ENCODE peak calls at places on chromosomes 3 and 15, in four cellular contexts. One of them, this sample, is unnamed.

GRCh38 chr3:183159319-183159718 is 3.2 kb downstream of the LAMP3 start:
- DNase-seq in neural progenitor cell: no peak
- DNase-seq in hepatocyte: no peak
- DNase-seq in OCI-LY7: no peak
- DNase-seq in this sample: no peak

GRCh38 chr3:102510663-102511062 is 75.8 kb downstream of the ZPLD1 start:
- DNase-seq in neural progenitor cell: no peak
- DNase-seq in hepatocyte: no peak
- DNase-seq in OCI-LY7: no peak
- DNase-seq in this sample: no peak

GRCh38 chr3:20729185-20729584 is 543.2 kb upstream of the SGO1 start:
- DNase-seq in neural progenitor cell: no peak
- DNase-seq in hepatocyte: no peak
- DNase-seq in OCI-LY7: no peak
- DNase-seq in this sample: no peak

GRCh38 chr3:189331002-189331418 is 159.2 kb downstream of the TPRG1 start:
- DNase-seq in neural progenitor cell: no peak
- DNase-seq in hepatocyte: no peak
- DNase-seq in OCI-LY7: no peak
- DNase-seq in this sample: no peak

GRCh38 chr15:56243117-56243773 is 434 bp downstream of the RFX7 start:
- DNase-seq in neural progenitor cell: peak
- DNase-seq in hepatocyte: peak
- DNase-seq in OCI-LY7: peak
- DNase-seq in this sample: peak

GRCh38 chr3:128572644-128573105 is 77.9 kb downstream of the RPN1 start:
- DNase-seq in neural progenitor cell: peak
- DNase-seq in hepatocyte: peak
- DNase-seq in OCI-LY7: no peak
- DNase-seq in this sample: peak

GRCh38 chr3:72318504-72319201 is 529.6 kb downstream of the SHQ1 start:
- DNase-seq in neural progenitor cell: no peak
- DNase-seq in hepatocyte: peak
- DNase-seq in OCI-LY7: no peak
- DNase-seq in this sample: no peak

GRCh38 chr15:48084759-48085420 is 35.9 kb upstream of the SLC24A5 start:
- DNase-seq in neural progenitor cell: peak
- DNase-seq in hepatocyte: peak
- DNase-seq in OCI-LY7: peak
- DNase-seq in this sample: no peak

GRCh38 chr3:13647314-13648059 is 98.6 kb downstream of the FBLN2 start:
- DNase-seq in neural progenitor cell: no peak
- DNase-seq in hepatocyte: no peak
- DNase-seq in OCI-LY7: no peak
- DNase-seq in this sample: peak

GRCh38 chr3:24096271-24096670 is 151.2 kb downstream of the NR1D2 start:
- DNase-seq in neural progenitor cell: no peak
- DNase-seq in hepatocyte: no peak
- DNase-seq in OCI-LY7: no peak
- DNase-seq in this sample: no peak

GRCh38 chr15:70906842-70907241 is 14.2 kb downstream of the LRRC49 start:
- DNase-seq in neural progenitor cell: no peak
- DNase-seq in hepatocyte: no peak
- DNase-seq in OCI-LY7: no peak
- DNase-seq in this sample: no peak

GRCh38 chr15:63933522-63933921 is 99.8 kb upstream of the HERC1 start:
- DNase-seq in neural progenitor cell: no peak
- DNase-seq in hepatocyte: no peak
- DNase-seq in OCI-LY7: no peak
- DNase-seq in this sample: no peak

GRCh38 chr3:129560269-129560787 is 17.4 kb downstream of the H1-8 start:
- DNase-seq in neural progenitor cell: no peak
- DNase-seq in hepatocyte: peak
- DNase-seq in OCI-LY7: no peak
- DNase-seq in this sample: no peak

GRCh38 chr3:132222868-132223538 is 94.2 kb upstream of the ACP3 start:
- DNase-seq in neural progenitor cell: peak
- DNase-seq in hepatocyte: peak
- DNase-seq in OCI-LY7: no peak
- DNase-seq in this sample: no peak

GRCh38 chr3:139897759-139898158 is 37.2 kb upstream of the CLSTN2 start:
- DNase-seq in neural progenitor cell: no peak
- DNase-seq in hepatocyte: no peak
- DNase-seq in OCI-LY7: no peak
- DNase-seq in this sample: no peak

GRCh38 chr3:172051310-172051956 is 12.1 kb downstream of the FNDC3B start:
- DNase-seq in neural progenitor cell: no peak
- DNase-seq in hepatocyte: no peak
- DNase-seq in OCI-LY7: no peak
- DNase-seq in this sample: no peak

GRCh38 chr15:90588427-90588826 is 58.7 kb downstream of the CRTC3 start:
- DNase-seq in neural progenitor cell: no peak
- DNase-seq in hepatocyte: no peak
- DNase-seq in OCI-LY7: no peak
- DNase-seq in this sample: no peak

GRCh38 chr15:49082960-49083359 is 36.7 kb upstream of the SECISBP2L start:
- DNase-seq in neural progenitor cell: no peak
- DNase-seq in hepatocyte: no peak
- DNase-seq in OCI-LY7: no peak
- DNase-seq in this sample: no peak

GRCh38 chr3:49017978-49018706 is at the start of gene DALRD3:
- DNase-seq in neural progenitor cell: peak
- DNase-seq in hepatocyte: peak
- DNase-seq in OCI-LY7: peak
- DNase-seq in this sample: peak

GRCh38 chr3:23826382-23827061 is 20.8 kb downstream of the UBE2E1 start:
- DNase-seq in neural progenitor cell: no peak
- DNase-seq in hepatocyte: no peak
- DNase-seq in OCI-LY7: no peak
- DNase-seq in this sample: no peak

GRCh38 chr3:45226206-45226915 is at the start of gene TMEM158:
- DNase-seq in neural progenitor cell: peak
- DNase-seq in hepatocyte: peak
- DNase-seq in OCI-LY7: no peak
- DNase-seq in this sample: peak

GRCh38 chr3:125381743-125382142 is 6.6 kb upstream of the ZNF148 start:
- DNase-seq in neural progenitor cell: no peak
- DNase-seq in hepatocyte: peak
- DNase-seq in OCI-LY7: peak
- DNase-seq in this sample: peak

GRCh38 chr15:80732818-80733217 is 37.7 kb downstream of the ABHD17C start:
- DNase-seq in neural progenitor cell: no peak
- DNase-seq in hepatocyte: no peak
- DNase-seq in OCI-LY7: no peak
- DNase-seq in this sample: no peak

GRCh38 chr15:80736571-80736970 is 41.5 kb downstream of the ABHD17C start:
- DNase-seq in neural progenitor cell: no peak
- DNase-seq in hepatocyte: no peak
- DNase-seq in OCI-LY7: no peak
- DNase-seq in this sample: no peak

GRCh38 chr15:80732148-80732547 is 37.0 kb downstream of the ABHD17C start:
- DNase-seq in neural progenitor cell: no peak
- DNase-seq in hepatocyte: no peak
- DNase-seq in OCI-LY7: no peak
- DNase-seq in this sample: no peak

GRCh38 chr15:80730931-80731330 is 35.8 kb downstream of the ABHD17C start:
- DNase-seq in neural progenitor cell: no peak
- DNase-seq in hepatocyte: no peak
- DNase-seq in OCI-LY7: no peak
- DNase-seq in this sample: no peak

GRCh38 chr15:80735344-80735743 is 40.2 kb downstream of the ABHD17C start:
- DNase-seq in neural progenitor cell: no peak
- DNase-seq in hepatocyte: no peak
- DNase-seq in OCI-LY7: no peak
- DNase-seq in this sample: no peak
- H2AFZ ChIP-seq in neural progenitor cell: no peak
- H2AFZ ChIP-seq in hepatocyte: no peak
- H2AFZ ChIP-seq in OCI-LY7: no peak
- H2AFZ ChIP-seq in this sample: no peak

GRCh38 chr3:119295816-119296484 is 1.8 kb downstream of the ARHGAP31 start:
- DNase-seq in neural progenitor cell: no peak
- DNase-seq in hepatocyte: no peak
- DNase-seq in OCI-LY7: no peak
- DNase-seq in this sample: no peak
- TF ChIP-seq CTCF in neural progenitor cell: no peak
- TF ChIP-seq CTCF in hepatocyte: no peak
- TF ChIP-seq CTCF in OCI-LY7: no peak
- TF ChIP-seq CTCF in this sample: no peak

GRCh38 chr3:153166206-153166605 is 4.2 kb downstream of the RAP2B start:
- DNase-seq in neural progenitor cell: no peak
- DNase-seq in hepatocyte: no peak
- DNase-seq in OCI-LY7: no peak
- DNase-seq in this sample: no peak
- H3K27ac ChIP-seq in neural progenitor cell: no peak
- H3K27ac ChIP-seq in hepatocyte: no peak
- H3K27ac ChIP-seq in OCI-LY7: no peak
- H3K27ac ChIP-seq in this sample: no peak

DNA sequence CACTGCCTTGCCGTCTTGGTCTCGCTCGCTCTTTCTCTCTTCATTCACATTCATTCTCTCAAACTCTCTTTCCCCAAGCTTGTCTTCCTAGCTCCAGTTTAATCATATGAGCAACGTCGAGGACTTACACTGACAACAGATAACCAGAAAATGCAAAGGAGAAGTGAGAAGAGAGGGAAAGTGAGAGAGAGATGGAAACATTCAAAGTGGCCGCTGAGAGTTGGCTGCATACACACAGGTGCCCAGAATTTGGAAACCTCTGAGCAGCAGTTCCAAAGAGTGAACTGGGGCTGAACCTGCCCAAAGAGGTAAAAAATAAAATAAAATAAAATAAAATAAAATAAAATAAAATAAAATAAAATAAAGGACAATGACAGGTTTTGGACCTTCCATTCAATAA is 583.0 kb downstream of the FOXP1 start:
- DNase-seq in neural progenitor cell: no peak
- DNase-seq in hepatocyte: no peak
- DNase-seq in OCI-LY7: no peak
- DNase-seq in this sample: no peak
- H2AFZ ChIP-seq in neural progenitor cell: no peak
- H2AFZ ChIP-seq in hepatocyte: no peak
- H2AFZ ChIP-seq in OCI-LY7: no peak
- H2AFZ ChIP-seq in this sample: no peak

GRCh38 chr3:84772841-84773240 is 185.9 kb upstream of the CADM2 start:
- DNase-seq in neural progenitor cell: no peak
- DNase-seq in hepatocyte: no peak
- DNase-seq in OCI-LY7: no peak
- DNase-seq in this sample: no peak
- TF ChIP-seq CTCF in neural progenitor cell: peak
- TF ChIP-seq CTCF in hepatocyte: peak
- TF ChIP-seq CTCF in OCI-LY7: no peak
- TF ChIP-seq CTCF in this sample: no peak

This sample was measured in DND-41.